ENCODE peak calls at places on chromosomes 16 and 17, in ten cellular contexts. C is foreskin fibroblast, R is upper lobe of right lung, Y is Panc1, D is AG04450, W is lung, N is astrocyte, Z is DND-41, M is colonic mucosa, I is mammary epithelial cell. B is an unnamed sample.

GRCh38 chr17:4074831-4075495 is 67.9 kb downstream of the ZZEF1 start:
- DNase-seq in C (peak), R (no peak), Y (peak), D (peak), W (no peak), N (peak), Z (peak), M (no peak), I (peak), B (no peak)

GRCh38 chr17:9170822-9171221 is 149.5 kb downstream of the NTN1 start:
- DNase-seq in C (no peak), R (no peak), Y (no peak), D (no peak), W (no peak), N (no peak), Z (no peak), M (no peak), I (no peak), B (no peak)

GRCh38 chr17:39671651-39672521 is 3.6 kb downstream of the PNMT start:
- DNase-seq in C (peak), R (peak), Y (no peak), D (no peak), W (no peak), N (peak), Z (peak), M (peak), I (peak), B (peak)

GRCh38 chr16:82992826-82993225 is 366.1 kb downstream of the CDH13 start:
- DNase-seq in C (no peak), R (no peak), Y (no peak), D (no peak), W (no peak), N (no peak), Z (no peak), M (no peak), I (no peak), B (no peak)

GRCh38 chr16:24141917-24142316 is 114.2 kb upstream of the CACNG3 start:
- DNase-seq in C (no peak), R (no peak), Y (no peak), D (no peak), W (no peak), N (no peak), Z (no peak), M (no peak), I (no peak), B (no peak)

GRCh38 chr17:14311979-14312378 is 11.1 kb downstream of the HS3ST3B1 start:
- DNase-seq in C (no peak), R (no peak), Y (no peak), D (no peak), W (no peak), N (no peak), Z (no peak), M (no peak), I (no peak), B (no peak)

GRCh38 chr17:82891911-82892310 is 52.1 kb upstream of the ZNF750 start:
- DNase-seq in C (no peak), R (no peak), Y (no peak), D (no peak), W (no peak), N (no peak), Z (no peak), M (no peak), I (no peak), B (no peak)

GRCh38 chr16:88076211-88076931 is 125.1 kb downstream of the BANP start:
- DNase-seq in C (no peak), R (no peak), Y (no peak), D (no peak), W (no peak), N (no peak), Z (no peak), M (no peak), I (no peak), B (no peak)

GRCh38 chr17:8151120-8151640 is 1.0 kb downstream of the PER1 start:
- DNase-seq in C (peak), R (peak), Y (no peak), D (peak), W (peak), N (peak), Z (peak), M (peak), I (peak), B (peak)

DNA sequence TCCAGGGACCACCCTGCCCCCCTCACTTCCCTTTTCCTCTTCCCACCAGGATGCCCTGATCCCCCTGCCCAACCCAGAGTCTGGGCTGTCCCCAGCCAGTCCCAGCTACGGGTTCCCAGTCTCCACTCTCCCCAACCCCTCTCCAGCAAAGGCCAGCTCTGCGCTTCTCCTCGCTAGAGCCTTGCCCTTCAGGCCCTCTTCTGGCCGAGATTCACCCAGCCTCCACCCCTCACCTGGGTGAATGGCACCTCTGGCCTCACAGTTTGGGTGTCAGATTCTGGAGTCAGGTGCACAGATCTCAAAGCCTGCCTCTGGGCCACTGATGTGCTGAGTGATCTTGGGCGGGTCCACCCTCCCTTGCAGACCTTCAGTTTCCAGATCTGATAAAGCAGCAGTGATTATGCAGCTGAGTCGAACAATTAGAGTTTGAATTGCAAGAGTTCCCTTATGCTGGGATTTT is 185.6 kb upstream of the TNRC6C start:
- DNase-seq in C (no peak), R (no peak), Y (no peak), D (no peak), W (no peak), N (no peak), Z (no peak), M (no peak), I (no peak), B (no peak)
- TF ChIP-seq CTCF in C (no peak), R (no peak), Y (no peak), D (no peak), W (no peak), N (no peak), Z (no peak), M (no peak), I (no peak), B (no peak)

GRCh38 chr17:42675348-42675983 is 1.3 kb downstream of the PLEKHH3 start:
- DNase-seq in C (no peak), R (peak), Y (no peak), D (no peak), W (no peak), N (no peak), Z (no peak), M (no peak), I (no peak), B (no peak)

GRCh38 chr17:42676424-42677011 is at the start of gene PLEKHH3:
- DNase-seq in C (no peak), R (no peak), Y (no peak), D (no peak), W (no peak), N (no peak), Z (peak), M (no peak), I (peak), B (no peak)

GRCh38 chr17:42675984-42676423 is 790 bp downstream of the PLEKHH3 start:
- DNase-seq in C (peak), R (peak), Y (no peak), D (no peak), W (no peak), N (peak), Z (peak), M (peak), I (no peak), B (no peak)

GRCh38 chr17:42677921-42678781 is 1.4 kb upstream of the PLEKHH3 start:
- DNase-seq in C (peak), R (peak), Y (no peak), D (no peak), W (peak), N (peak), Z (peak), M (peak), I (peak), B (peak)

DNA sequence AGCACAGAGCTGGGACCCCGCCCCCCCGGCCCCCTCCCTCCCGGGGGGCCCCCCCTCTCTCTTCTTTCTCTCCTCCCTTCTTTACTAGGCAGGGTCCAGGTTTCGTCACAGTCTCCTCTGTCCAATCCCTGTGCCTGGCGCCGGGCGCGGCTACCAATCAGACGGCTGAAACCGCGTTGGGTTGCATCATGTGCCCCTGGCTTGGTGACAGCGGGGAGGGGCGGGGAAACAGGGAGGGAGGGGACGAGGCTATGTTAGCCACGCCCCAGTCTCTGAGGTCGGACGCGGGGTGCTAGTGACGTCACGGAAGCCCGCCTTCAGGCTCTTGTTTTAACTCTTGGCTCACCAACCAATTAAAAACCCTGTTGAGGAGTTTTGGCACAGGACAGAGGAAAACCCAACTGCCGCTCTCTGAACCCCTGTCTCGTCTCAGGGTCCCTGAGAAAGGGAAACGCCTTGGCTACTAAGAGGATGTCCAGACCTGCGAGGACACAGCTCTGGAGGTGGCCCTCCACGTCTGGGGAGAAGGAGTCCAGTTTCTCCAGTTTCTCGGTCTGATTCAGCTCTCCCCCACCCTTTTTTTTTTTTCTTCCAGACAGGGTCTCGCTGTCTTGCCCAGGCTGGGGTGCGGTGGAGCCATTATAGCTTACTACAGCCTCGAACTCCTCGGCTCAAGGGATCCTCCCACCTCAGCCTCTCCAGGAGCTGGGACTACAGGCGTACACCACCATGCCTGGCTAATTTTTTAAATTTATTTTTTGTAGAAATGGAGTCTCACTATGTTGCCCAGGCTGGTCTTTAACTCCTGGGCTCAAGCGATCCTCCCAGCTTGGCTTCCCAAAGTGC is 441 bp upstream of the PLEKHH3 start:
- DNase-seq in C (peak), R (peak), Y (peak), D (peak), W (peak), N (peak), Z (peak), M (peak), I (peak), B (peak)
- H3K4me3 ChIP-seq in C (peak), R (peak), Y (peak), D (peak), W (peak), N (peak), Z (peak), M (peak), I (peak), B (peak)

DNA sequence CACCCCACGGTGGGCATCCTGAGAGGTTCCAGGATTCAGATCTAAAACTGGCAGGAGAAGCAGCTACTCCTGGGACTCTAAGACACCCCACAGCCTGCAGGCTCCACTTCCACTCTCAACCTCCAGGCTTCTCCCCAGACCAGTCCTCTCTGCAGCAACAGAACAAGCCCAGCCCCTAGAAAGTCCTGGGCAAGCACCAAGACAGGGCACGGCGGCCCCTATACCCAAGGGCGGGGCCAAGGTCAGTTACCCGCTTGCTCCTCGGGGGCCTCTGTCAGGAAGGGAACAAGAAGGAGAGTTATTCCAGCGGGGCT is 62.8 kb downstream of the MYO18A start:
- DNase-seq in C (no peak), R (no peak), Y (no peak), D (no peak), W (no peak), N (no peak), Z (no peak), M (no peak), I (no peak), B (no peak)
- TF ChIP-seq CTCF in C (no peak), R (peak), Y (peak), D (no peak), W (no peak), N (no peak), Z (no peak), M (peak), I (no peak), B (no peak)

GRCh38 chr17:77656054-77656453 is 302.4 kb upstream of the TNRC6C start:
- DNase-seq in C (no peak), R (peak), Y (no peak), D (no peak), W (no peak), N (no peak), Z (no peak), M (no peak), I (no peak), B (no peak)
- H3K4me3 ChIP-seq in C (no peak), R (no peak), Y (no peak), D (no peak), W (no peak), N (no peak), Z (no peak), M (no peak), I (no peak), B (no peak)

DNA sequence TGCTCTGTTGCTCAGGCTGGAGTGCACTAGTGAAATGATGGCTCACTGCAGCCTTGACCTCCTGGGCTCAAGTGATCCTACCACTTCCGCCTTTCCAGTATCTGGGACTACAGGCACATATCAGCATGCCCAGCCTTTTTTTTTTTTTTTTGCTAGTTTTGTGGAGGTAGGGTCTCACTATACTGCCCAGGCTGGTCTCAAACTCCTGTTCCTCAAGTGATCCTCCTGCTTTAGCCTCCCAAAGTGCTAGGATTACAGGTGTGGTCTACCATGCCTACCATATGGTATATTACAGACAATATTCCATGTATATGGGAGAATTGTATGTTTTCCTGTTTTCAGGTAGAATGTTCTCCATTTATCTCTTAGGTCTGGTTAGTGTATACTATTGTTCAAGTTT is 12.3 kb upstream of the ATF7IP2 start:
- DNase-seq in C (no peak), R (no peak), Y (no peak), D (no peak), W (no peak), N (no peak), Z (no peak), M (no peak), I (no peak), B (no peak)
- TF ChIP-seq CTCF in C (no peak), R (no peak), Y (no peak), D (no peak), W (no peak), N (no peak), Z (no peak), M (no peak), I (no peak), B (no peak)

DNA sequence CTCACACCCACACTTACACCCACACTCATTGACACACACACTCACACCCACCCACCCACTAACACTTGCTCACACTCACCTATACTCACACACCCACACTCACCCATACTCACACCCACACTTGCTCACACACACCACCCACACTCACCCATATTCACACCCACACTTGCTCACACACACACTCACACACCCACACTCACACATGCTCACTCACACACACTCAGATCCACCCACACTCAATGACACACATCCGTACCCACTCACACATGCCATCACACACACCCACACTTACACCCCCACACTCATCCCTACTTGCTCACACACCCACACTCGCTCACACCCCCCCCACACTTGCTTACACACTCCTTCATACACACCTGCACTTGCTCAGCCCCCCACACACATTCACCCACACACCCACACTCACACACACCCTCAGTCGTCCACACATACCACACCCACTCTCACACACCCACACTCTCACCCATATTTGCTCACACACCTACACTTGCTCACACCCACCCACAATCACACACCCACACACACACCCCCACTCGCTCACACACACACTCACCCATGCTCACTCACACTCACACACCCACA is 321.1 kb upstream of the N4BP1 start:
- DNase-seq in C (no peak), R (no peak), Y (no peak), D (no peak), W (no peak), N (no peak), Z (no peak), M (no peak), I (no peak), B (no peak)
- H3K4me3 ChIP-seq in C (no peak), R (no peak), Y (no peak), D (no peak), W (no peak), N (no peak), Z (no peak), M (no peak), I (no peak), B (no peak)

B was measured in brain microvascular endothelial cell.